ENCODE peak calls at places on chromosomes 11 and 22, in six cellular contexts. Y is stimulated activated CD4-positive, alpha-beta T cell treated with anti-CD3 and anti-CD28 coated beads, Interleukin-12 subunit alpha, Interleukin-12 subunit beta, amount 100 ng/mL, for 24 hours; T is GM19239; G is activated CD8-positive, alpha-beta memory T cell treated with anti-CD3 and anti-CD28 coated beads, Interleukin-2, amount 10 ng/mL, durations not matched to agents 7 days and 5 days; S is caudate nucleus; P is K562. F is an unnamed sample.

GRCh38 chr11:34827239-34827638 is 88.9 kb downstream of the APIP start:
- DNase-seq in Y (no peak), T (no peak), G (no peak), S (no peak), P (no peak), F (no peak)

GRCh38 chr22:21791635-21792625 is 56.3 kb upstream of the YPEL1 start:
- DNase-seq in Y (peak), T (no peak), G (peak), S (no peak), P (peak), F (peak)

GRCh38 chr11:65366340-65366773 is 11.8 kb downstream of the TIGD3 start:
- DNase-seq in Y (no peak), T (peak), G (no peak), S (no peak), P (peak), F (peak)

GRCh38 chr11:115848614-115849013 is 344.4 kb upstream of the CADM1 start:
- DNase-seq in Y (no peak), T (no peak), G (no peak), S (no peak), P (no peak), F (no peak)

GRCh38 chr22:42603427-42603826 is 11.3 kb downstream of the POLDIP3 start:
- DNase-seq in Y (no peak), T (no peak), G (no peak), S (no peak), P (no peak), F (no peak)

GRCh38 chr11:118338637-118339061 is 3.9 kb downstream of the CD3D start:
- DNase-seq in Y (peak), T (no peak), G (peak), S (no peak), P (peak), F (peak)

GRCh38 chr11:68792400-68792955 is 41.2 kb upstream of the TESMIN start:
- DNase-seq in Y (no peak), T (no peak), G (no peak), S (no peak), P (no peak), F (no peak)

GRCh38 chr22:46084943-46085830 is 65.1 kb upstream of the PPARA start:
- DNase-seq in Y (no peak), T (no peak), G (no peak), S (no peak), P (peak), F (no peak)

GRCh38 chr11:62398011-62398994 is 20.5 kb upstream of the SCGB1A1 start:
- DNase-seq in Y (no peak), T (no peak), G (no peak), S (no peak), P (peak), F (no peak)

GRCh38 chr11:132111781-132112380 is 741.5 kb downstream of the NTM start:
- DNase-seq in Y (no peak), T (no peak), G (no peak), S (no peak), P (no peak), F (no peak)